ENCODE peak calls at places on chromosomes 3 and 15, in five cellular contexts. One of them, this sample, is unnamed.

GRCh38 chr3:71885001-71885400 is 100.1 kb upstream of the PROK2 start:
- DNase-seq in endodermal cell: peak
- DNase-seq in H9: no peak
- DNase-seq in mesendoderm: peak
- DNase-seq in fibroblast of lung: no peak
- DNase-seq in this sample: no peak

GRCh38 chr3:180980612-180981011 is 8.9 kb downstream of the DNAJC19 start:
- DNase-seq in endodermal cell: no peak
- DNase-seq in mesendoderm: no peak
- DNase-seq in fibroblast of lung: peak
- DNase-seq in H9: no peak
- DNase-seq in this sample: no peak

GRCh38 chr15:77650285-77650684 is 17.6 kb upstream of the LINGO1 start:
- DNase-seq in H9: peak
- DNase-seq in endodermal cell: peak
- DNase-seq in fibroblast of lung: no peak
- DNase-seq in mesendoderm: peak
- DNase-seq in this sample: no peak

GRCh38 chr3:192772495-192772894 is 45.2 kb upstream of the FGF12 start:
- DNase-seq in endodermal cell: peak
- DNase-seq in mesendoderm: peak
- DNase-seq in fibroblast of lung: no peak
- DNase-seq in H9: peak
- DNase-seq in this sample: no peak

GRCh38 chr3:175792245-175792644 is 933.1 kb downstream of the NAALADL2 start:
- DNase-seq in fibroblast of lung: no peak
- DNase-seq in endodermal cell: no peak
- DNase-seq in H9: no peak
- DNase-seq in mesendoderm: no peak
- DNase-seq in this sample: no peak

GRCh38 chr15:51227967-51228783 is 110.2 kb downstream of the CYP19A1 start:
- DNase-seq in H9: no peak
- DNase-seq in mesendoderm: peak
- DNase-seq in endodermal cell: peak
- DNase-seq in fibroblast of lung: peak
- DNase-seq in this sample: peak

GRCh38 chr15:41055706-41056105 is 60.4 kb downstream of the INO80 start:
- DNase-seq in endodermal cell: no peak
- DNase-seq in mesendoderm: no peak
- DNase-seq in H9: no peak
- DNase-seq in fibroblast of lung: no peak
- DNase-seq in this sample: no peak

GRCh38 chr3:73235768-73236167 is 174.3 kb downstream of the EBLN2 start:
- DNase-seq in H9: no peak
- DNase-seq in fibroblast of lung: no peak
- DNase-seq in mesendoderm: no peak
- DNase-seq in endodermal cell: no peak
- DNase-seq in this sample: no peak

GRCh38 chr15:69271217-69271616 is 27.5 kb upstream of the PAQR5 start:
- DNase-seq in fibroblast of lung: no peak
- DNase-seq in endodermal cell: no peak
- DNase-seq in H9: no peak
- DNase-seq in mesendoderm: no peak
- DNase-seq in this sample: no peak

GRCh38 chr3:154886437-154886836 is 193.7 kb upstream of the MME start:
- DNase-seq in fibroblast of lung: peak
- DNase-seq in H9: no peak
- DNase-seq in endodermal cell: no peak
- DNase-seq in mesendoderm: peak
- DNase-seq in this sample: peak

GRCh38 chr3:178392553-178392952 is 143.7 kb upstream of the KCNMB2 start:
- DNase-seq in mesendoderm: no peak
- DNase-seq in endodermal cell: no peak
- DNase-seq in H9: no peak
- DNase-seq in fibroblast of lung: peak
- DNase-seq in this sample: no peak

GRCh38 chr3:44584646-44585501 is at the start of gene ZNF660:
- DNase-seq in mesendoderm: peak
- DNase-seq in endodermal cell: peak
- DNase-seq in H9: peak
- DNase-seq in fibroblast of lung: peak
- DNase-seq in this sample: no peak

GRCh38 chr15:51751687-51752683 is 588 bp downstream of the TMOD2 start:
- DNase-seq in H9: peak
- DNase-seq in fibroblast of lung: peak
- DNase-seq in mesendoderm: peak
- DNase-seq in endodermal cell: peak
- DNase-seq in this sample: no peak

GRCh38 chr15:40936709-40937666 is 7.8 kb downstream of the DLL4 start:
- DNase-seq in fibroblast of lung: no peak
- DNase-seq in endodermal cell: no peak
- DNase-seq in H9: no peak
- DNase-seq in mesendoderm: peak
- DNase-seq in this sample: no peak

GRCh38 chr15:87877114-87877810 is 379.3 kb downstream of the NTRK3 start:
- DNase-seq in fibroblast of lung: peak
- DNase-seq in endodermal cell: no peak
- DNase-seq in mesendoderm: peak
- DNase-seq in H9: no peak
- DNase-seq in this sample: no peak

GRCh38 chr3:122322095-122323075 is 2.7 kb upstream of the CSTA start:
- DNase-seq in endodermal cell: no peak
- DNase-seq in fibroblast of lung: no peak
- DNase-seq in H9: no peak
- DNase-seq in mesendoderm: no peak
- DNase-seq in this sample: no peak

GRCh38 chr3:54427951-54428871 is 305.9 kb downstream of the CACNA2D3 start:
- DNase-seq in H9: peak
- DNase-seq in mesendoderm: peak
- DNase-seq in endodermal cell: peak
- DNase-seq in fibroblast of lung: peak
- DNase-seq in this sample: peak

GRCh38 chr15:94610069-94610863 is 378.9 kb downstream of the MCTP2 start:
- DNase-seq in H9: no peak
- DNase-seq in fibroblast of lung: no peak
- DNase-seq in mesendoderm: no peak
- DNase-seq in endodermal cell: no peak
- DNase-seq in this sample: no peak

GRCh38 chr3:138054057-138054456 is 44.1 kb downstream of the CLDN18 start:
- DNase-seq in endodermal cell: no peak
- DNase-seq in H9: no peak
- DNase-seq in fibroblast of lung: no peak
- DNase-seq in mesendoderm: no peak
- DNase-seq in this sample: no peak

GRCh38 chr3:161153480-161153879 is 48.3 kb upstream of the B3GALNT1 start:
- DNase-seq in H9: no peak
- DNase-seq in endodermal cell: no peak
- DNase-seq in fibroblast of lung: no peak
- DNase-seq in mesendoderm: peak
- DNase-seq in this sample: no peak

GRCh38 chr15:53534105-53534839 is 225.2 kb downstream of the WDR72 start:
- DNase-seq in fibroblast of lung: no peak
- DNase-seq in endodermal cell: no peak
- DNase-seq in H9: no peak
- DNase-seq in mesendoderm: no peak
- DNase-seq in this sample: no peak

GRCh38 chr3:146750196-146750595 is 145.1 kb upstream of the PLSCR5 start:
- DNase-seq in endodermal cell: no peak
- DNase-seq in fibroblast of lung: peak
- DNase-seq in mesendoderm: no peak
- DNase-seq in H9: no peak
- DNase-seq in this sample: no peak

GRCh38 chr3:43063114-43063513 is 42.8 kb downstream of the POMGNT2 start:
- DNase-seq in H9: no peak
- DNase-seq in endodermal cell: no peak
- DNase-seq in mesendoderm: peak
- DNase-seq in fibroblast of lung: no peak
- DNase-seq in this sample: no peak

GRCh38 chr3:188720636-188721035 is 451.1 kb upstream of the TPRG1 start:
- DNase-seq in fibroblast of lung: peak
- DNase-seq in H9: no peak
- DNase-seq in endodermal cell: no peak
- DNase-seq in mesendoderm: no peak
- DNase-seq in this sample: no peak

GRCh38 chr15:37122703-37123102 is 22.4 kb upstream of the MEIS2 start:
- DNase-seq in mesendoderm: peak
- DNase-seq in endodermal cell: no peak
- DNase-seq in fibroblast of lung: peak
- DNase-seq in H9: no peak
- DNase-seq in this sample: no peak

GRCh38 chr3:70261283-70261682 is 51.2 kb downstream of the MDFIC2 start:
- DNase-seq in fibroblast of lung: no peak
- DNase-seq in H9: no peak
- DNase-seq in endodermal cell: no peak
- DNase-seq in mesendoderm: no peak
- DNase-seq in this sample: no peak

GRCh38 chr3:150760431-150761200 is 2.4 kb downstream of the SIAH2 start:
- DNase-seq in fibroblast of lung: no peak
- DNase-seq in H9: no peak
- DNase-seq in endodermal cell: no peak
- DNase-seq in mesendoderm: no peak
- DNase-seq in this sample: no peak

GRCh38 chr3:13650210-13651056 is 101.5 kb downstream of the FBLN2 start:
- DNase-seq in mesendoderm: peak
- DNase-seq in fibroblast of lung: peak
- DNase-seq in endodermal cell: peak
- DNase-seq in H9: peak
- DNase-seq in this sample: no peak

GRCh38 chr3:124059580-124059979 is 67.7 kb upstream of the ROPN1 start:
- DNase-seq in H9: no peak
- DNase-seq in endodermal cell: no peak
- DNase-seq in mesendoderm: no peak
- DNase-seq in fibroblast of lung: peak
- DNase-seq in this sample: no peak

DNA sequence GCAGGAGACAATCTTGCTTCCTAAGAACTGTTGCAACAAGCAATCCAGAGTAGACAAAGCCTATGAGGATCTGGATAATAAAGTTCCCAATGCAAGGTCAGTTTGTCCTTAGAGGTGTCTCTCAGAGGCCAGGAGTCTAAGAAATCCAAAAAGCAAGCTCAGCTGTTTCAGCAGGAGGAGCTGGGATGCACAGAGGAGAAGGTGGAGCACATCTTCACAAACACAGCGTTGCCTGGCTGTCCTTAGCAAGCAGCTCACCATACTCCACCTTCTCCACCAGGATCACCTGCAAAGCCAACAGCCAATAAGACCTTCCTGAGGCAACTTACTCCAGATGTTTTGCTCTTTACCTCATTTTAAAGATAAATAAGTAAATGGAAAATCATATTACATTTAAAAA is 365 bp downstream of the ZBED2 start:
- DNase-seq in endodermal cell: no peak
- DNase-seq in H9: no peak
- DNase-seq in mesendoderm: no peak
- DNase-seq in fibroblast of lung: no peak
- DNase-seq in this sample: no peak
- H3K9ac ChIP-seq in endodermal cell: no peak
- H3K9ac ChIP-seq in H9: no peak
- H3K9ac ChIP-seq in mesendoderm: no peak
- H3K9ac ChIP-seq in fibroblast of lung: no peak
- H3K9ac ChIP-seq in this sample: peak

DNA sequence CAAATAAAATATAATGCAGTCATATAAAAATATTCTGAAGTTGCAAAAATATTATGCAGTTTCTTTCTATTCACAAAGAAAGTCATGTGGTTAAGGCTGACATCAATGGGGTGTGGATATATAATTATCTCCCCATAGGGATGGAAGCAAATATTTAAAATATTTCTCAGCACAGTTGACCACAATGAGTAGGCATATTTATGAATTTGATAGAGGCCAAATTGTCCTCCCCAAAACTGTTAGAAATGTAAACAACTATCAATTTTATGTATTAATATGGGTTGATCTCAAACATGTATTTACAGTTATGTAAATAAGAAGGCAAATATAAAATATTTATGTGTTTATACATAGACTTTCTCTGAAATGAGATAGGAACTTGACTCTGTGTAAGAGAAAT is 246.0 kb upstream of the CBLB start:
- DNase-seq in mesendoderm: no peak
- DNase-seq in endodermal cell: no peak
- DNase-seq in fibroblast of lung: peak
- DNase-seq in H9: no peak
- DNase-seq in this sample: no peak
- H3K27ac ChIP-seq in mesendoderm: no peak
- H3K27ac ChIP-seq in endodermal cell: no peak
- H3K27ac ChIP-seq in fibroblast of lung: no peak
- H3K27ac ChIP-seq in H9: no peak
- H3K27ac ChIP-seq in this sample: peak

GRCh38 chr3:37295925-37296324 is 121.5 kb upstream of the LRRFIP2 start:
- DNase-seq in endodermal cell: no peak
- DNase-seq in fibroblast of lung: peak
- DNase-seq in mesendoderm: no peak
- DNase-seq in H9: no peak
- DNase-seq in this sample: no peak

GRCh38 chr3:37290551-37290950 is 116.2 kb upstream of the LRRFIP2 start:
- DNase-seq in fibroblast of lung: peak
- DNase-seq in H9: no peak
- DNase-seq in endodermal cell: no peak
- DNase-seq in mesendoderm: peak
- DNase-seq in this sample: no peak

GRCh38 chr3:37287776-37288175 is 113.4 kb upstream of the LRRFIP2 start:
- DNase-seq in H9: no peak
- DNase-seq in endodermal cell: no peak
- DNase-seq in fibroblast of lung: peak
- DNase-seq in mesendoderm: no peak
- DNase-seq in this sample: no peak

GRCh38 chr3:37293646-37294045 is 119.3 kb upstream of the LRRFIP2 start:
- DNase-seq in endodermal cell: no peak
- DNase-seq in mesendoderm: no peak
- DNase-seq in H9: no peak
- DNase-seq in fibroblast of lung: no peak
- DNase-seq in this sample: no peak

DNA sequence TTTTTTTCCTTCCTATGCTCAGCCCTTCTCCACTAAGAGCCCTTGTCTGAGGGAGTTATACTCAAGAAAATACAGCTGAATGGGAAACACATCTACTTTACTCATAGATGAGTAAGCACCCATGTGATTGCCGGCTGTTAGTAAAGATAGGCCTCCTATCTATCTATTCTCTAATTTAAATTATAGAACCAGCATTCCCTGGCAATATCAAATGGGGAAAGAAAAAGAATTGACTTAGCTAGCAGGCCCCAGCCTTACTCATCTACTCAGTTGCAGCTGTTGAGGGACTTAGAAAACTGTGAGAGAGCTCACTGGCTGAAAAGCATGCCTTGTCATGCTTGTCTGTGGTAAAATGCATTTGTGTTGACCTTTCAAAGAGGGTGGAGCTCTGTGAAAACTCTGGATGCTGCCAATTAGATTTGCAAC is 116.9 kb upstream of the LRRFIP2 start:
- DNase-seq in mesendoderm: peak
- DNase-seq in H9: no peak
- DNase-seq in endodermal cell: no peak
- DNase-seq in fibroblast of lung: peak
- DNase-seq in this sample: peak
- H3K9ac ChIP-seq in mesendoderm: no peak
- H3K9ac ChIP-seq in H9: no peak
- H3K9ac ChIP-seq in endodermal cell: no peak
- H3K9ac ChIP-seq in fibroblast of lung: no peak
- H3K9ac ChIP-seq in this sample: no peak

GRCh38 chr3:135865085-135865484 is 100.4 kb upstream of the PPP2R3A start:
- DNase-seq in mesendoderm: no peak
- DNase-seq in endodermal cell: no peak
- DNase-seq in H9: no peak
- DNase-seq in fibroblast of lung: peak
- DNase-seq in this sample: no peak
- H3K27ac ChIP-seq in mesendoderm: no peak
- H3K27ac ChIP-seq in endodermal cell: no peak
- H3K27ac ChIP-seq in H9: no peak
- H3K27ac ChIP-seq in fibroblast of lung: no peak
- H3K27ac ChIP-seq in this sample: no peak

This sample was measured in keratinocyte.